ENCODE peak calls at places on chromosomes 2 and 18, in six cellular contexts. G is NCI-H460, T is Caco-2, E is EL, P is T-helper 2 cell, L is neural crest cell. R is an unnamed sample.

GRCh38 chr2:20457027-20457426 is 10.2 kb downstream of the RHOB start:
- DNase-seq in T (no peak), P (no peak), G (no peak), L (no peak), E (peak), R (no peak)

GRCh38 chr2:98560256-98560771 is 48.0 kb downstream of the COA5 start:
- DNase-seq in L (no peak), T (no peak), P (no peak), G (peak), E (peak), R (no peak)

GRCh38 chr18:9403795-9404564 is 69.4 kb downstream of the TWSG1 start:
- DNase-seq in E (peak), G (no peak), T (no peak), P (no peak), L (no peak), R (no peak)

GRCh38 chr2:168884990-168885389 is 5.2 kb downstream of the SPC25 start:
- DNase-seq in E (peak), L (no peak), G (no peak), P (no peak), T (no peak), R (no peak)

GRCh38 chr18:13395577-13395976 is 177.0 kb downstream of the LDLRAD4 start:
- DNase-seq in P (no peak), T (no peak), G (no peak), L (no peak), E (no peak), R (no peak)

GRCh38 chr2:128420131-128420530 is 101.5 kb upstream of the HS6ST1 start:
- DNase-seq in E (no peak), T (no peak), L (no peak), P (no peak), G (no peak), R (no peak)

GRCh38 chr2:83055338-83056010 is 1403.6 kb downstream of the SUCLG1 start:
- DNase-seq in G (no peak), P (no peak), T (no peak), E (peak), L (no peak), R (no peak)

GRCh38 chr2:40716879-40717278 is 265.0 kb upstream of the SLC8A1 start:
- DNase-seq in P (no peak), G (peak), T (no peak), L (no peak), E (peak), R (no peak)

GRCh38 chr2:97845133-97845532 is 131.8 kb downstream of the ZAP70 start:
- DNase-seq in G (no peak), P (no peak), E (no peak), L (no peak), T (no peak), R (no peak)

GRCh38 chr2:169360984-169361705 is 1.2 kb downstream of the LRP2 start:
- DNase-seq in L (peak), T (no peak), P (no peak), G (no peak), E (no peak), R (no peak)

GRCh38 chr2:199985625-199986207 is 30.3 kb downstream of the MAIP1 start:
- DNase-seq in T (peak), P (peak), E (peak), L (peak), G (peak), R (no peak)

GRCh38 chr18:44507729-44508325 is 172.9 kb upstream of the SETBP1 start:
- DNase-seq in T (no peak), P (no peak), G (no peak), L (no peak), E (no peak), R (no peak)

GRCh38 chr18:49412673-49413072 is 47.8 kb downstream of the DYM start:
- DNase-seq in T (no peak), L (no peak), P (no peak), G (no peak), E (no peak), R (no peak)

GRCh38 chr2:102070058-102070642 is 72.4 kb upstream of the IL1R1 start:
- DNase-seq in P (no peak), L (no peak), G (peak), E (peak), T (no peak), R (no peak)

GRCh38 chr2:179460530-179460929 is 195.9 kb upstream of the SESTD1 start:
- DNase-seq in P (no peak), E (peak), L (no peak), T (peak), G (peak), R (no peak)

GRCh38 chr2:38658613-38659012 is 7.3 kb upstream of the GALM start:
- DNase-seq in E (no peak), G (no peak), P (no peak), L (no peak), T (no peak), R (no peak)

GRCh38 chr2:165469417-165469816 is at the start of gene CSRNP3:
- DNase-seq in G (peak), T (peak), L (peak), E (peak), P (no peak), R (peak)

GRCh38 chr2:61853086-61853847 is 593 bp downstream of the FAM161A start:
- DNase-seq in L (no peak), P (no peak), G (peak), T (peak), E (peak), R (no peak)

GRCh38 chr2:45028276-45028675 is 19.0 kb upstream of the SIX2 start:
- DNase-seq in L (no peak), E (peak), T (no peak), P (no peak), G (no peak), R (no peak)

GRCh38 chr18:50678651-50679415 is 118.9 kb downstream of the MAPK4 start:
- DNase-seq in T (no peak), L (no peak), G (no peak), P (no peak), E (no peak), R (no peak)

GRCh38 chr2:232563580-232563979 is 13.1 kb downstream of the EIF4E2 start:
- DNase-seq in E (no peak), G (no peak), T (no peak), P (no peak), L (no peak), R (no peak)

GRCh38 chr18:63590368-63590767 is 3.2 kb downstream of the SERPINB13 start:
- DNase-seq in T (no peak), P (no peak), G (no peak), E (peak), L (no peak), R (no peak)

GRCh38 chr2:167135691-167136090 is 247.4 kb downstream of the XIRP2 start:
- DNase-seq in E (no peak), T (no peak), L (no peak), P (no peak), G (no peak), R (no peak)

GRCh38 chr18:61891874-61892273 is 933 bp downstream of the RNF152 start:
- DNase-seq in G (no peak), T (no peak), L (no peak), P (no peak), E (no peak), R (no peak)

GRCh38 chr2:26238301-26238958 is 6.0 kb downstream of the HADHA start:
- DNase-seq in L (no peak), E (peak), T (no peak), G (no peak), P (no peak), R (no peak)